ENCODE peak calls at places on chromosomes 12 and 14, in seven cellular contexts. One of them, this sample, is unnamed.

GRCh38 chr12:52681551-52682380 is 1.6 kb upstream of the KRT1 start:
- DNase-seq in type B pancreatic cell: no peak
- DNase-seq in activated B cell treated with CpG ODN at 0.5 μM for 24 hours: no peak
- DNase-seq in nephron progenitor cell: no peak
- DNase-seq in AG09319: no peak
- DNase-seq in neural progenitor cell: no peak
- DNase-seq in progenitor cell of endocrine pancreas: no peak
- DNase-seq in this sample: no peak

GRCh38 chr14:72064501-72064900 is 132.3 kb downstream of the RGS6 start:
- DNase-seq in type B pancreatic cell: no peak
- DNase-seq in activated B cell treated with CpG ODN at 0.5 μM for 24 hours: no peak
- DNase-seq in nephron progenitor cell: no peak
- DNase-seq in AG09319: no peak
- DNase-seq in neural progenitor cell: peak; percentile 29
- DNase-seq in progenitor cell of endocrine pancreas: no peak
- DNase-seq in this sample: no peak

GRCh38 chr14:61649283-61649682 is 46.0 kb upstream of the HIF1A start:
- DNase-seq in type B pancreatic cell: no peak
- DNase-seq in activated B cell treated with CpG ODN at 0.5 μM for 24 hours: no peak
- DNase-seq in nephron progenitor cell: no peak
- DNase-seq in AG09319: no peak
- DNase-seq in neural progenitor cell: no peak
- DNase-seq in progenitor cell of endocrine pancreas: no peak
- DNase-seq in this sample: no peak

GRCh38 chr12:107372229-107372658 is 278.9 kb upstream of the CRY1 start:
- DNase-seq in type B pancreatic cell: no peak
- DNase-seq in activated B cell treated with CpG ODN at 0.5 μM for 24 hours: no peak
- DNase-seq in nephron progenitor cell: no peak
- DNase-seq in AG09319: no peak
- DNase-seq in neural progenitor cell: no peak
- DNase-seq in progenitor cell of endocrine pancreas: no peak
- DNase-seq in this sample: no peak

GRCh38 chr12:6423267-6424007 is 21.3 kb upstream of the CD27 start:
- DNase-seq in type B pancreatic cell: no peak
- DNase-seq in activated B cell treated with CpG ODN at 0.5 μM for 24 hours: no peak
- DNase-seq in nephron progenitor cell: peak; percentile 66
- DNase-seq in AG09319: peak; percentile 83
- DNase-seq in neural progenitor cell: peak; percentile 94
- DNase-seq in progenitor cell of endocrine pancreas: peak; percentile 54
- DNase-seq in this sample: peak; percentile 73

GRCh38 chr12:115166698-115167315 is 482.8 kb upstream of the TBX3 start:
- DNase-seq in type B pancreatic cell: no peak
- DNase-seq in activated B cell treated with CpG ODN at 0.5 μM for 24 hours: no peak
- DNase-seq in nephron progenitor cell: no peak
- DNase-seq in AG09319: no peak
- DNase-seq in neural progenitor cell: peak; percentile 42
- DNase-seq in progenitor cell of endocrine pancreas: no peak
- DNase-seq in this sample: no peak

GRCh38 chr12:127770123-127770522 is 496.8 kb upstream of the TMEM132C start:
- DNase-seq in type B pancreatic cell: no peak
- DNase-seq in activated B cell treated with CpG ODN at 0.5 μM for 24 hours: no peak
- DNase-seq in nephron progenitor cell: no peak
- DNase-seq in AG09319: no peak
- DNase-seq in neural progenitor cell: no peak
- DNase-seq in progenitor cell of endocrine pancreas: no peak
- DNase-seq in this sample: no peak

GRCh38 chr12:1828863-1829262 is 8.5 kb downstream of the LRTM2 start:
- DNase-seq in type B pancreatic cell: no peak
- DNase-seq in activated B cell treated with CpG ODN at 0.5 μM for 24 hours: no peak
- DNase-seq in nephron progenitor cell: no peak
- DNase-seq in AG09319: no peak
- DNase-seq in neural progenitor cell: no peak
- DNase-seq in progenitor cell of endocrine pancreas: no peak
- DNase-seq in this sample: no peak

GRCh38 chr14:36773558-36773957 is 111.9 kb downstream of the PAX9 start:
- DNase-seq in type B pancreatic cell: no peak
- DNase-seq in activated B cell treated with CpG ODN at 0.5 μM for 24 hours: no peak
- DNase-seq in nephron progenitor cell: no peak
- DNase-seq in AG09319: no peak
- DNase-seq in neural progenitor cell: no peak
- DNase-seq in progenitor cell of endocrine pancreas: no peak
- DNase-seq in this sample: no peak

GRCh38 chr14:96164861-96165490 is 39.7 kb upstream of the BDKRB2 start:
- DNase-seq in type B pancreatic cell: no peak
- DNase-seq in activated B cell treated with CpG ODN at 0.5 μM for 24 hours: no peak
- DNase-seq in nephron progenitor cell: no peak
- DNase-seq in AG09319: no peak
- DNase-seq in neural progenitor cell: no peak
- DNase-seq in progenitor cell of endocrine pancreas: no peak
- DNase-seq in this sample: no peak

GRCh38 chr12:10160659-10161386 is 11.1 kb downstream of the OLR1 start:
- DNase-seq in type B pancreatic cell: no peak
- DNase-seq in activated B cell treated with CpG ODN at 0.5 μM for 24 hours: no peak
- DNase-seq in nephron progenitor cell: no peak
- DNase-seq in AG09319: no peak
- DNase-seq in neural progenitor cell: no peak
- DNase-seq in progenitor cell of endocrine pancreas: no peak
- DNase-seq in this sample: no peak

GRCh38 chr14:99468081-99468480 is 12.6 kb downstream of the SETD3 start:
- DNase-seq in type B pancreatic cell: no peak
- DNase-seq in activated B cell treated with CpG ODN at 0.5 μM for 24 hours: no peak
- DNase-seq in nephron progenitor cell: no peak
- DNase-seq in AG09319: no peak
- DNase-seq in neural progenitor cell: no peak
- DNase-seq in progenitor cell of endocrine pancreas: no peak
- DNase-seq in this sample: no peak

GRCh38 chr12:110565919-110566871 is 16.9 kb downstream of the PPTC7 start:
- DNase-seq in type B pancreatic cell: no peak
- DNase-seq in activated B cell treated with CpG ODN at 0.5 μM for 24 hours: no peak
- DNase-seq in nephron progenitor cell: no peak
- DNase-seq in AG09319: no peak
- DNase-seq in neural progenitor cell: no peak
- DNase-seq in progenitor cell of endocrine pancreas: no peak
- DNase-seq in this sample: no peak

GRCh38 chr12:10243803-10244520 is 31.3 kb downstream of the GABARAPL1 start:
- DNase-seq in type B pancreatic cell: no peak
- DNase-seq in activated B cell treated with CpG ODN at 0.5 μM for 24 hours: no peak
- DNase-seq in nephron progenitor cell: no peak
- DNase-seq in AG09319: no peak
- DNase-seq in neural progenitor cell: no peak
- DNase-seq in progenitor cell of endocrine pancreas: no peak
- DNase-seq in this sample: no peak

GRCh38 chr12:88559772-88560171 is 20.5 kb downstream of the KITLG start:
- DNase-seq in type B pancreatic cell: no peak
- DNase-seq in activated B cell treated with CpG ODN at 0.5 μM for 24 hours: no peak
- DNase-seq in nephron progenitor cell: no peak
- DNase-seq in AG09319: no peak
- DNase-seq in neural progenitor cell: no peak
- DNase-seq in progenitor cell of endocrine pancreas: no peak
- DNase-seq in this sample: no peak

GRCh38 chr12:3328571-3328970 is 162.4 kb upstream of the PRMT8 start:
- DNase-seq in type B pancreatic cell: no peak
- DNase-seq in activated B cell treated with CpG ODN at 0.5 μM for 24 hours: no peak
- DNase-seq in nephron progenitor cell: no peak
- DNase-seq in AG09319: no peak
- DNase-seq in neural progenitor cell: no peak
- DNase-seq in progenitor cell of endocrine pancreas: no peak
- DNase-seq in this sample: no peak

GRCh38 chr12:87599459-87599858 is 429.7 kb downstream of the C12orf50 start:
- DNase-seq in type B pancreatic cell: no peak
- DNase-seq in activated B cell treated with CpG ODN at 0.5 μM for 24 hours: no peak
- DNase-seq in nephron progenitor cell: no peak
- DNase-seq in AG09319: no peak
- DNase-seq in neural progenitor cell: no peak
- DNase-seq in progenitor cell of endocrine pancreas: no peak
- DNase-seq in this sample: no peak

GRCh38 chr14:90517431-90517841 is 120.6 kb downstream of the CALM1 start:
- DNase-seq in type B pancreatic cell: no peak
- DNase-seq in activated B cell treated with CpG ODN at 0.5 μM for 24 hours: no peak
- DNase-seq in nephron progenitor cell: no peak
- DNase-seq in AG09319: no peak
- DNase-seq in neural progenitor cell: peak; percentile 38
- DNase-seq in progenitor cell of endocrine pancreas: no peak
- DNase-seq in this sample: no peak

GRCh38 chr12:67269632-67270578 is 747 bp downstream of the CAND1 start:
- DNase-seq in type B pancreatic cell: peak; percentile 75
- DNase-seq in activated B cell treated with CpG ODN at 0.5 μM for 24 hours: peak; percentile 54
- DNase-seq in nephron progenitor cell: peak; percentile 50
- DNase-seq in AG09319: no peak
- DNase-seq in neural progenitor cell: peak; percentile 84
- DNase-seq in progenitor cell of endocrine pancreas: peak; percentile 31
- DNase-seq in this sample: peak; percentile 52

GRCh38 chr14:63011609-63012008 is 33.6 kb downstream of the KCNH5 start:
- DNase-seq in type B pancreatic cell: no peak
- DNase-seq in activated B cell treated with CpG ODN at 0.5 μM for 24 hours: no peak
- DNase-seq in nephron progenitor cell: no peak
- DNase-seq in AG09319: no peak
- DNase-seq in neural progenitor cell: no peak
- DNase-seq in progenitor cell of endocrine pancreas: no peak
- DNase-seq in this sample: no peak

GRCh38 chr12:94640134-94640928 is 10.0 kb downstream of the TMCC3 start:
- DNase-seq in type B pancreatic cell: no peak
- DNase-seq in activated B cell treated with CpG ODN at 0.5 μM for 24 hours: no peak
- DNase-seq in nephron progenitor cell: no peak
- DNase-seq in AG09319: no peak
- DNase-seq in neural progenitor cell: no peak
- DNase-seq in progenitor cell of endocrine pancreas: no peak
- DNase-seq in this sample: no peak

GRCh38 chr12:89267404-89267803 is 84.9 kb downstream of the DUSP6 start:
- DNase-seq in type B pancreatic cell: no peak
- DNase-seq in activated B cell treated with CpG ODN at 0.5 μM for 24 hours: no peak
- DNase-seq in nephron progenitor cell: no peak
- DNase-seq in AG09319: no peak
- DNase-seq in neural progenitor cell: no peak
- DNase-seq in progenitor cell of endocrine pancreas: no peak
- DNase-seq in this sample: no peak

GRCh38 chr14:25231006-25231405 is 181.1 kb upstream of the STXBP6 start:
- DNase-seq in type B pancreatic cell: no peak
- DNase-seq in activated B cell treated with CpG ODN at 0.5 μM for 24 hours: no peak
- DNase-seq in nephron progenitor cell: no peak
- DNase-seq in AG09319: no peak
- DNase-seq in neural progenitor cell: no peak
- DNase-seq in progenitor cell of endocrine pancreas: no peak
- DNase-seq in this sample: no peak

GRCh38 chr14:100294213-100294962 is 11.9 kb downstream of the SLC25A29 start:
- DNase-seq in type B pancreatic cell: no peak
- DNase-seq in activated B cell treated with CpG ODN at 0.5 μM for 24 hours: no peak
- DNase-seq in nephron progenitor cell: no peak
- DNase-seq in AG09319: no peak
- DNase-seq in neural progenitor cell: no peak
- DNase-seq in progenitor cell of endocrine pancreas: no peak
- DNase-seq in this sample: no peak

GRCh38 chr14:72146241-72146640 is 214.0 kb downstream of the RGS6 start:
- DNase-seq in type B pancreatic cell: no peak
- DNase-seq in activated B cell treated with CpG ODN at 0.5 μM for 24 hours: no peak
- DNase-seq in nephron progenitor cell: no peak
- DNase-seq in AG09319: no peak
- DNase-seq in neural progenitor cell: no peak
- DNase-seq in progenitor cell of endocrine pancreas: no peak
- DNase-seq in this sample: no peak

DNA sequence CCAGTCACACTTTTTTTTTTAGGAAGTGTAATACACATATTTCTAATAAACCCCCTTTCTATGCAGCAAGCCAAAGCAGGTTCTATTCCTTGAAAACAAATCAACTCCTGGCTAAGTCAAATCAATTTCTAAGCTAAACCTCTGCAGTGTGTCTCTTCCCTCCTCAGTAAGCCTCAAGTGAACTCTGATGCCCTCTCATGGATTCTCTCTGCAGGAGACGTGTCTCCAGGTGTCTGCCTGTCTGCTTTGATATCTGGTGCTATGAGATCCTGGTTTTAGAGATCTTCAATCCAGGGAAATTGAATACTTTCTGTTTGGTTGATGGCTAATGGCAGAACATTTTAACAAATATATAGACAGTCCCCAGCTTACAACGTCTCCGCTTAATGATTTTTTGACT is 791.7 kb downstream of the AACS start:
- DNase-seq in type B pancreatic cell: no peak
- DNase-seq in activated B cell treated with CpG ODN at 0.5 μM for 24 hours: no peak
- DNase-seq in nephron progenitor cell: no peak
- DNase-seq in AG09319: no peak
- DNase-seq in neural progenitor cell: no peak
- DNase-seq in progenitor cell of endocrine pancreas: no peak
- DNase-seq in this sample: no peak
- TF ChIP-seq CTCF in type B pancreatic cell: no peak
- TF ChIP-seq CTCF in activated B cell treated with CpG ODN at 0.5 μM for 24 hours: no peak
- TF ChIP-seq CTCF in nephron progenitor cell: no peak
- TF ChIP-seq CTCF in AG09319: no peak
- TF ChIP-seq CTCF in neural progenitor cell: no peak
- TF ChIP-seq CTCF in progenitor cell of endocrine pancreas: no peak
- TF ChIP-seq CTCF in this sample: no peak

GRCh38 chr12:76621582-76622024 is 62.0 kb upstream of the OSBPL8 start:
- DNase-seq in type B pancreatic cell: no peak
- DNase-seq in activated B cell treated with CpG ODN at 0.5 μM for 24 hours: no peak
- DNase-seq in nephron progenitor cell: peak; percentile 73
- DNase-seq in AG09319: peak; percentile 30
- DNase-seq in neural progenitor cell: peak; percentile 75
- DNase-seq in progenitor cell of endocrine pancreas: peak; percentile 49
- DNase-seq in this sample: peak; percentile 59
- TF ChIP-seq CTCF in type B pancreatic cell: peak; percentile 99
- TF ChIP-seq CTCF in activated B cell treated with CpG ODN at 0.5 μM for 24 hours: peak; percentile 47
- TF ChIP-seq CTCF in nephron progenitor cell: peak; percentile 99
- TF ChIP-seq CTCF in AG09319: peak; percentile 87
- TF ChIP-seq CTCF in neural progenitor cell: peak; percentile 98
- TF ChIP-seq CTCF in progenitor cell of endocrine pancreas: peak; percentile 97
- TF ChIP-seq CTCF in this sample: peak; percentile 82

DNA sequence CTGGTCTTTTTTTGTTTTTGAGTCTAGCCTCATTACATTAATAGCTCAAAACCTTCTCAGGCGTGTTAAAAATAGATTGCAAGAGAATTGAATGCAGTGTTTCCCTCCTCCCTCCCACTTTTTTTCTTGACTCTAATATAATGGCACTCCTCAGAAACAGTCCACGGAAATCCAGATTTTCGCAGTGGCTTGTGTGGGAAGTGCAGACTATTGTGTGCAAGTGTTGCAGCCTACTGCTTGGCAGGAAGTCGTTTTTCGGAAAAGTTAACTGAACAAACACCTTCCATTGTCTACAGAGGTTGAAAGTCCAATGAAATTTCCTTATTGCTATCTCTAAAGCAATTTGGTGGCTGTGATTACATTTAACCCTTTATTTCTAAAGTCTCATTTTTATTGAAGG is 147.9 kb upstream of the E2F7 start:
- DNase-seq in type B pancreatic cell: no peak
- DNase-seq in activated B cell treated with CpG ODN at 0.5 μM for 24 hours: no peak
- DNase-seq in nephron progenitor cell: no peak
- DNase-seq in AG09319: no peak
- DNase-seq in neural progenitor cell: no peak
- DNase-seq in progenitor cell of endocrine pancreas: no peak
- DNase-seq in this sample: peak; percentile 51
- TF ChIP-seq CTCF in type B pancreatic cell: peak; percentile 51
- TF ChIP-seq CTCF in activated B cell treated with CpG ODN at 0.5 μM for 24 hours: no peak
- TF ChIP-seq CTCF in nephron progenitor cell: no peak
- TF ChIP-seq CTCF in AG09319: no peak
- TF ChIP-seq CTCF in neural progenitor cell: no peak
- TF ChIP-seq CTCF in progenitor cell of endocrine pancreas: peak; percentile 15
- TF ChIP-seq CTCF in this sample: no peak

DNA sequence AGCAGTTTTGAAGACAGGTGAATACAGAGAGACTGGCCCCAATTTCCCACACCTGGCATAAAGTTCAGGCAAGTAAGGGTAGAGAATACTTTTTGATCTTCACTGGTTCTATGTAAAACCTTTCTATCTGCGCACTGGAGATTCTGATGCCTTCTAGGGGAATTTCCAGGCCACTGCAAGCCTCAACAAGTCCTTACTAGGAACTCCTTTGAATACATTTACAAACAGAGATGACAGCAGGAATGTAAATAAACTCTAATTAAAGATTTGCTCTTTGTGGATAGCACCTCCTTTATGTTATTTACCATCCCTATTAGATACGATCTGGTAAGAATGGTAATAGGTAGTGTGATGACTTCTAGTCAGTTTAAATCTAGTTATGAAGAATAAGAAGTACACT is 69.2 kb downstream of the NTN4 start:
- DNase-seq in type B pancreatic cell: no peak
- DNase-seq in activated B cell treated with CpG ODN at 0.5 μM for 24 hours: no peak
- DNase-seq in nephron progenitor cell: no peak
- DNase-seq in AG09319: no peak
- DNase-seq in neural progenitor cell: peak; percentile 19
- DNase-seq in progenitor cell of endocrine pancreas: no peak
- DNase-seq in this sample: no peak
- TF ChIP-seq CTCF in type B pancreatic cell: no peak
- TF ChIP-seq CTCF in activated B cell treated with CpG ODN at 0.5 μM for 24 hours: no peak
- TF ChIP-seq CTCF in nephron progenitor cell: no peak
- TF ChIP-seq CTCF in AG09319: peak; percentile 19
- TF ChIP-seq CTCF in neural progenitor cell: peak; percentile 22
- TF ChIP-seq CTCF in progenitor cell of endocrine pancreas: peak; percentile 15
- TF ChIP-seq CTCF in this sample: no peak